ENCODE peak calls at places on chromosomes 3 and 15, in six cellular contexts. X is endothelial cell; L is stimulated activated effector memory CD8-positive, alpha-beta T cell treated with anti-CD3 and anti-CD28 coated beads, Interleukin-12 subunit alpha, Interleukin-12 subunit beta, amount 100 ng/mL, for 72 hours; P is fibroblast of mammary gland; D is activated naive CD8-positive, alpha-beta T cell treated with anti-CD3 and anti-CD28 coated beads, Interleukin-2, amount 50 U/mL, for 24 hours; U is activated CD4-positive, alpha-beta memory T cell treated with anti-CD3 and anti-CD28 coated beads, Interleukin-2, amount 10 ng/mL, durations not matched to agents 7 days and 5 days. Y is an unnamed sample.

GRCh38 chr3:181009225-181009624 is 19.7 kb upstream of the DNAJC19 start:
- DNase-seq in X (no peak), P (no peak), L (no peak), D (peak; percentile 18), U (no peak), Y (no peak)

GRCh38 chr3:73018790-73019441 is 22.3 kb downstream of the PPP4R2 start:
- DNase-seq in X (no peak), U (no peak), D (no peak), L (no peak), P (no peak), Y (no peak)

GRCh38 chr3:151901282-151901945 is 28.0 kb downstream of the SUCNR1 start:
- DNase-seq in U (no peak), D (no peak), X (no peak), L (no peak), P (no peak), Y (no peak)

GRCh38 chr3:69731080-69731479 is 8.2 kb upstream of the MITF start:
- DNase-seq in X (no peak), L (no peak), U (no peak), D (no peak), P (no peak), Y (no peak)

GRCh38 chr3:61250784-61251173 is 473 bp downstream of the FHIT start:
- DNase-seq in X (no peak), D (peak; percentile 26), L (peak; percentile 46), P (peak; percentile 32), U (peak; percentile 21), Y (peak; percentile 66)

GRCh38 chr15:25134546-25134945 is 179.8 kb downstream of the SNRPN start:
- DNase-seq in L (no peak), P (no peak), U (no peak), D (no peak), X (no peak), Y (no peak)

GRCh38 chr3:138940446-138940845 is 6.5 kb downstream of the FOXL2 start:
- DNase-seq in U (no peak), L (no peak), D (no peak), X (no peak), P (no peak), Y (no peak)

GRCh38 chr3:45946875-45947274 is 3.6 kb downstream of the CXCR6 start:
- DNase-seq in P (no peak), U (peak; percentile 42), X (no peak), D (no peak), L (no peak), Y (no peak)

GRCh38 chr3:59046839-59047238 is 3.0 kb downstream of the CFAP20DC start:
- DNase-seq in P (no peak), L (no peak), X (no peak), U (no peak), D (no peak), Y (no peak)

GRCh38 chr3:50687127-50687751 is 12.5 kb downstream of the DOCK3 start:
- DNase-seq in L (no peak), P (no peak), D (no peak), X (no peak), U (no peak), Y (no peak)

GRCh38 chr3:11850003-11850402 is 3.3 kb upstream of the TAMM41 start:
- DNase-seq in X (no peak), D (no peak), U (no peak), P (no peak), L (no peak), Y (no peak)

GRCh38 chr3:89925976-89926375 is 818.6 kb downstream of the EPHA3 start:
- DNase-seq in D (no peak), U (no peak), P (no peak), X (no peak), L (no peak), Y (no peak)

GRCh38 chr3:171192176-171192854 is 165.8 kb upstream of the SLC2A2 start:
- DNase-seq in P (peak; percentile 91), D (peak; percentile 11), L (no peak), U (no peak), X (no peak), Y (no peak)

GRCh38 chr3:108887137-108887536 is 64.6 kb downstream of the TRAT1 start:
- DNase-seq in D (no peak), L (no peak), X (no peak), U (no peak), P (no peak), Y (no peak)

GRCh38 chr15:25684521-25685215 is 178.5 kb downstream of the ATP10A start:
- DNase-seq in D (no peak), X (no peak), U (no peak), L (no peak), P (peak; percentile 91), Y (no peak)

GRCh38 chr15:90893175-90894090 is 9.1 kb downstream of the FES start:
- DNase-seq in L (no peak), D (peak; percentile 46), X (no peak), U (no peak), P (no peak), Y (no peak)

GRCh38 chr15:32872606-32873291 is 154.9 kb downstream of the GREM1 start:
- DNase-seq in L (no peak), X (no peak), U (no peak), D (no peak), P (peak; percentile 89), Y (no peak)

GRCh38 chr15:66729339-66729951 is 27.4 kb downstream of the SMAD6 start:
- DNase-seq in X (no peak), D (no peak), L (no peak), P (no peak), U (no peak), Y (no peak)

GRCh38 chr15:31272558-31273257 is 53.9 kb upstream of the KLF13 start:
- DNase-seq in U (no peak), X (no peak), P (no peak), D (no peak), L (peak; percentile 34), Y (peak; percentile 35)

GRCh38 chr15:66763186-66764066 is 61.4 kb downstream of the SMAD6 start:
- DNase-seq in U (no peak), X (no peak), L (no peak), D (no peak), P (no peak), Y (peak; percentile 93)

GRCh38 chr3:184773341-184774186 is 38.4 kb upstream of the VPS8 start:
- DNase-seq in U (no peak), P (no peak), D (no peak), L (no peak), X (no peak), Y (no peak)

GRCh38 chr3:3800076-3800448 is 831 bp downstream of the LRRN1 start:
- DNase-seq in P (no peak), U (no peak), L (no peak), X (peak; percentile 43), D (peak; percentile 7), Y (no peak)

GRCh38 chr3:76470285-76470684 is 569.6 kb upstream of the ROBO2 start:
- DNase-seq in P (peak; percentile 20), L (no peak), X (no peak), D (no peak), U (no peak), Y (no peak)

GRCh38 chr15:86892774-86893449 is 813.2 kb downstream of the AGBL1 start:
- DNase-seq in X (no peak), U (no peak), L (no peak), P (no peak), D (no peak), Y (no peak)

GRCh38 chr3:195096053-195096452 is 174.9 kb downstream of the XXYLT1 start:
- DNase-seq in D (no peak), L (no peak), P (no peak), X (no peak), U (no peak), Y (no peak)

GRCh38 chr3:171186383-171186782 is 159.9 kb upstream of the SLC2A2 start:
- DNase-seq in D (no peak), P (no peak), X (no peak), U (no peak), L (no peak), Y (no peak)

GRCh38 chr3:131735121-131735520 is 232.3 kb upstream of the MRPL3 start:
- DNase-seq in L (no peak), D (no peak), U (no peak), X (no peak), P (peak; percentile 57), Y (no peak)

GRCh38 chr3:4826237-4827100 is 152.8 kb upstream of the BHLHE40 start:
- DNase-seq in P (peak; percentile 36), U (no peak), L (no peak), D (no peak), X (no peak), Y (no peak)

GRCh38 chr15:73889053-73889452 is 15.7 kb downstream of the TBC1D21 start:
- DNase-seq in P (no peak), U (no peak), D (no peak), L (no peak), X (no peak), Y (no peak)

Y was measured in breast epithelium.